ENCODE peak calls at places on chromosomes 6 and 20, in six cellular contexts. One of them, this sample, is unnamed.

GRCh38 chr20:11982958-11983470 is 65.3 kb downstream of the BTBD3 start:
- DNase-seq in brain microvascular endothelial cell: no peak
- DNase-seq in body of pancreas: peak; percentile 4
- DNase-seq in IMR-90: no peak
- DNase-seq in RWPE2: no peak
- DNase-seq in foreskin fibroblast: no peak
- DNase-seq in this sample: no peak

GRCh38 chr20:49750611-49751396 is 37.1 kb upstream of the B4GALT5 start:
- DNase-seq in brain microvascular endothelial cell: no peak
- DNase-seq in body of pancreas: peak; percentile 21
- DNase-seq in IMR-90: no peak
- DNase-seq in RWPE2: no peak
- DNase-seq in foreskin fibroblast: no peak
- DNase-seq in this sample: no peak

GRCh38 chr6:31826793-31827285 is 699 bp upstream of the HSPA1B start:
- DNase-seq in brain microvascular endothelial cell: no peak
- DNase-seq in body of pancreas: peak; percentile 92
- DNase-seq in IMR-90: no peak
- DNase-seq in RWPE2: peak; percentile 89
- DNase-seq in foreskin fibroblast: peak; percentile 80
- DNase-seq in this sample: no peak

GRCh38 chr20:10185741-10186558 is 32.7 kb upstream of the SNAP25 start:
- DNase-seq in brain microvascular endothelial cell: no peak
- DNase-seq in body of pancreas: peak; percentile 67
- DNase-seq in IMR-90: no peak
- DNase-seq in RWPE2: no peak
- DNase-seq in foreskin fibroblast: no peak
- DNase-seq in this sample: no peak

GRCh38 chr6:4210619-4211419 is 75.4 kb upstream of the ECI2 start:
- DNase-seq in brain microvascular endothelial cell: peak; percentile 73
- DNase-seq in body of pancreas: peak; percentile 63
- DNase-seq in IMR-90: peak; percentile 68
- DNase-seq in RWPE2: no peak
- DNase-seq in foreskin fibroblast: peak; percentile 41
- DNase-seq in this sample: no peak

GRCh38 chr6:80641591-80641990 is 535.1 kb downstream of the BCKDHB start:
- DNase-seq in brain microvascular endothelial cell: peak; percentile 66
- DNase-seq in body of pancreas: no peak
- DNase-seq in IMR-90: peak; percentile 81
- DNase-seq in RWPE2: no peak
- DNase-seq in foreskin fibroblast: no peak
- DNase-seq in this sample: no peak

GRCh38 chr6:47426524-47427302 is 50.9 kb upstream of the CD2AP start:
- DNase-seq in brain microvascular endothelial cell: peak; percentile 20
- DNase-seq in body of pancreas: no peak
- DNase-seq in IMR-90: no peak
- DNase-seq in RWPE2: no peak
- DNase-seq in foreskin fibroblast: no peak
- DNase-seq in this sample: no peak

GRCh38 chr6:44044154-44044539 is 83.1 kb downstream of the MRPL14 start:
- DNase-seq in brain microvascular endothelial cell: peak; percentile 73
- DNase-seq in body of pancreas: no peak
- DNase-seq in IMR-90: peak; percentile 71
- DNase-seq in RWPE2: no peak
- DNase-seq in foreskin fibroblast: no peak
- DNase-seq in this sample: no peak

GRCh38 chr6:90219168-90219985 is 77.3 kb downstream of the BACH2 start:
- DNase-seq in brain microvascular endothelial cell: peak; percentile 50
- DNase-seq in body of pancreas: peak; percentile 75
- DNase-seq in IMR-90: peak; percentile 90
- DNase-seq in RWPE2: no peak
- DNase-seq in foreskin fibroblast: peak; percentile 73
- DNase-seq in this sample: peak; percentile 63

GRCh38 chr6:165181951-165182414 is 127.4 kb downstream of the C6orf118 start:
- DNase-seq in brain microvascular endothelial cell: peak; percentile 5
- DNase-seq in body of pancreas: no peak
- DNase-seq in IMR-90: no peak
- DNase-seq in RWPE2: peak; percentile 92
- DNase-seq in foreskin fibroblast: peak; percentile 10
- DNase-seq in this sample: peak; percentile 9

GRCh38 chr20:43938932-43939761 is 24.5 kb downstream of the TOX2 start:
- DNase-seq in brain microvascular endothelial cell: peak; percentile 99
- DNase-seq in body of pancreas: peak; percentile 77
- DNase-seq in IMR-90: peak; percentile 100
- DNase-seq in RWPE2: peak; percentile 100
- DNase-seq in foreskin fibroblast: peak; percentile 100
- DNase-seq in this sample: peak; percentile 98

GRCh38 chr20:5674176-5674660 is 76.0 kb upstream of the SHLD1 start:
- DNase-seq in brain microvascular endothelial cell: no peak
- DNase-seq in body of pancreas: peak; percentile 14
- DNase-seq in IMR-90: peak; percentile 47
- DNase-seq in RWPE2: no peak
- DNase-seq in foreskin fibroblast: no peak
- DNase-seq in this sample: no peak

GRCh38 chr20:4813076-4813838 is 91.5 kb downstream of the PRND start:
- DNase-seq in brain microvascular endothelial cell: no peak
- DNase-seq in body of pancreas: peak; percentile 48
- DNase-seq in IMR-90: no peak
- DNase-seq in RWPE2: no peak
- DNase-seq in foreskin fibroblast: no peak
- DNase-seq in this sample: no peak

GRCh38 chr6:28789553-28790083 is 134.2 kb downstream of the TRIM27 start:
- DNase-seq in brain microvascular endothelial cell: peak; percentile 62
- DNase-seq in body of pancreas: no peak
- DNase-seq in IMR-90: peak; percentile 68
- DNase-seq in RWPE2: no peak
- DNase-seq in foreskin fibroblast: peak; percentile 40
- DNase-seq in this sample: no peak

GRCh38 chr6:152089992-152090391 is 282.5 kb downstream of the ESR1 start:
- DNase-seq in brain microvascular endothelial cell: peak; percentile 63
- DNase-seq in body of pancreas: no peak
- DNase-seq in IMR-90: peak; percentile 55
- DNase-seq in RWPE2: no peak
- DNase-seq in foreskin fibroblast: peak; percentile 79
- DNase-seq in this sample: no peak

GRCh38 chr6:116714296-116714695 is 33.3 kb downstream of the KPNA5 start:
- DNase-seq in brain microvascular endothelial cell: no peak
- DNase-seq in body of pancreas: no peak
- DNase-seq in IMR-90: no peak
- DNase-seq in RWPE2: no peak
- DNase-seq in foreskin fibroblast: no peak
- DNase-seq in this sample: no peak

GRCh38 chr20:38156888-38157634 is 8.0 kb downstream of the TGM2 start:
- DNase-seq in brain microvascular endothelial cell: no peak
- DNase-seq in body of pancreas: no peak
- DNase-seq in IMR-90: peak; percentile 34
- DNase-seq in RWPE2: no peak
- DNase-seq in foreskin fibroblast: no peak
- DNase-seq in this sample: no peak

GRCh38 chr20:56601166-56601565 is 27.9 kb upstream of the TFAP2C start:
- DNase-seq in brain microvascular endothelial cell: no peak
- DNase-seq in body of pancreas: no peak
- DNase-seq in IMR-90: no peak
- DNase-seq in RWPE2: no peak
- DNase-seq in foreskin fibroblast: no peak
- DNase-seq in this sample: no peak

GRCh38 chr6:143348531-143348930 is 102.0 kb downstream of the ADAT2 start:
- DNase-seq in brain microvascular endothelial cell: no peak
- DNase-seq in body of pancreas: no peak
- DNase-seq in IMR-90: peak; percentile 28
- DNase-seq in RWPE2: no peak
- DNase-seq in foreskin fibroblast: no peak
- DNase-seq in this sample: no peak

GRCh38 chr6:44524491-44525227 is 137.2 kb downstream of the CDC5L start:
- DNase-seq in brain microvascular endothelial cell: no peak
- DNase-seq in body of pancreas: no peak
- DNase-seq in IMR-90: no peak
- DNase-seq in RWPE2: no peak
- DNase-seq in foreskin fibroblast: no peak
- DNase-seq in this sample: no peak

GRCh38 chr20:10670521-10671220 is 3.1 kb downstream of the JAG1 start:
- DNase-seq in brain microvascular endothelial cell: no peak
- DNase-seq in body of pancreas: no peak
- DNase-seq in IMR-90: peak; percentile 30
- DNase-seq in RWPE2: no peak
- DNase-seq in foreskin fibroblast: no peak
- DNase-seq in this sample: no peak

GRCh38 chr6:132513821-132514545 is 1.1 kb upstream of the STX7 start:
- DNase-seq in brain microvascular endothelial cell: no peak
- DNase-seq in body of pancreas: no peak
- DNase-seq in IMR-90: no peak
- DNase-seq in RWPE2: no peak
- DNase-seq in foreskin fibroblast: no peak
- DNase-seq in this sample: no peak
- H3K4me3 ChIP-seq in brain microvascular endothelial cell: no peak overlapping the region
- H3K4me3 ChIP-seq in body of pancreas: no peak overlapping the region
- H3K4me3 ChIP-seq in IMR-90: no peak overlapping the region
- H3K4me3 ChIP-seq in RWPE2: no peak overlapping the region
- H3K4me3 ChIP-seq in foreskin fibroblast: peak overlapping the region; percentile 72
- H3K4me3 ChIP-seq in this sample: no peak overlapping the region

DNA sequence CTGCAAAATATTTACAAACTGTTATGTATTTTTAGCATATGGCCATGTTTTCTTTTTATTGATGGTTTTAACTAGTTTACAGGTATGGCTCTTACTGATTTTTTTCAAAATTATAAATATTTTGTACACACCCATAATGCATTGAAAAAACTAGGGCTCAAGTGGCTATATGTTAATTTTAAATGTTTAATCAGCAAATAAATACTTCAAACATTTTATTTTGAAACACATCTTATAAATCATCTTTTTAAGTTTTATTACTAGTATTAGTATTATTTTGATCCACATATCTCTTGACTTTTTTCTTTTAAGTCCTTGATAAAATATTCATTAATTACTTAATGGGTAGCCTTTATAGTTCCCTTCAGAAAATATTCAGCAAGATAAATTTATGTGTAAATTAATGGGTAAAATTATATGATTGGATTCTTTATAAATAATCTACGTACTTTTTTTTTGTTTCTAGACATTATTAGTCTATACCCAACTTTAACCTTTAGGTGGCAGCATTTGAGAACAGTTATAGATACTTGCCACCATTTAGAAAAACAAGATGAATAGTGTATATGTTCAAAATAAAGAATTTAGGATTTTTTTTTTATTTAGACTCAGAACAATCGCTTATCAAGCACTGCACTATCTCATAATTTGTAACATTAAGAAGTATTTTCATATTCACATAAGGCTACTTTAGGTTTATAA is 241.9 kb downstream of the ADGRB3 start:
- DNase-seq in brain microvascular endothelial cell: no peak
- DNase-seq in body of pancreas: no peak
- DNase-seq in IMR-90: peak; percentile 4
- DNase-seq in RWPE2: no peak
- DNase-seq in foreskin fibroblast: peak; percentile 2
- DNase-seq in this sample: no peak
- TF ChIP-seq CTCF in brain microvascular endothelial cell: no peak
- TF ChIP-seq CTCF in body of pancreas: peak; percentile 27
- TF ChIP-seq CTCF in IMR-90: peak; percentile 47
- TF ChIP-seq CTCF in RWPE2: peak; percentile 68
- TF ChIP-seq CTCF in foreskin fibroblast: no peak
- TF ChIP-seq CTCF in this sample: no peak

GRCh38 chr6:160523223-160523622 is 140.9 kb downstream of the LPA start:
- DNase-seq in brain microvascular endothelial cell: no peak
- DNase-seq in body of pancreas: no peak
- DNase-seq in IMR-90: no peak
- DNase-seq in RWPE2: no peak
- DNase-seq in foreskin fibroblast: no peak
- DNase-seq in this sample: no peak

GRCh38 chr6:160519133-160519532 is 144.9 kb downstream of the LPA start:
- DNase-seq in brain microvascular endothelial cell: no peak
- DNase-seq in body of pancreas: no peak
- DNase-seq in IMR-90: no peak
- DNase-seq in RWPE2: no peak
- DNase-seq in foreskin fibroblast: no peak
- DNase-seq in this sample: no peak

GRCh38 chr6:160520043-160520904 is 143.8 kb downstream of the LPA start:
- DNase-seq in brain microvascular endothelial cell: peak; percentile 55
- DNase-seq in body of pancreas: peak; percentile 80
- DNase-seq in IMR-90: peak; percentile 34
- DNase-seq in RWPE2: peak; percentile 58
- DNase-seq in foreskin fibroblast: peak; percentile 52
- DNase-seq in this sample: no peak

GRCh38 chr6:160513836-160514235 is 150.2 kb downstream of the LPA start:
- DNase-seq in brain microvascular endothelial cell: peak; percentile 22
- DNase-seq in body of pancreas: no peak
- DNase-seq in IMR-90: no peak
- DNase-seq in RWPE2: no peak
- DNase-seq in foreskin fibroblast: peak; percentile 14
- DNase-seq in this sample: no peak

DNA sequence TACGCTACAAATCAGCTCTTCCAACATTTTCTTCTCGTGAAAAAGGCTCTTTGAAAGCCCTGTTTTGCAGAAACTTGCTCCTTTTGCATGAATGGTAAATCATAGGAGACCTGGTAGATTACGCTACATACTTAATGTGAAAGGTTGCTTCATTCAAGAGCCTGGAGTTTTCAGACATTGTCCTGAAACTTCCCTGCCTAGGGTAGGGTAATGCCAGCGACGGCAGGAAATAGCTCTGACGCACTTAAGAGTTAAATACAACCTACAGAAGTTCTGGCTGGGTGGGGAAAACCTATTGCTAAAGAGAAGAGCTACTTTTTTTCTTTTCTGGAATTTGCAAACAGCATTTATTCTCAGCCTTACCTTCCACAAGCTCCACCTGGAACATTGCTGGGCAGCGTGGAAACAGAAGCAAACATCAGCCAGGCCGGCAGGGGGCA is 144.5 kb downstream of the LPA start:
- DNase-seq in brain microvascular endothelial cell: no peak
- DNase-seq in body of pancreas: no peak
- DNase-seq in IMR-90: no peak
- DNase-seq in RWPE2: no peak
- DNase-seq in foreskin fibroblast: peak; percentile 2
- DNase-seq in this sample: no peak
- H3K4me3 ChIP-seq in brain microvascular endothelial cell: peak overlapping the region; percentile 68
- H3K4me3 ChIP-seq in body of pancreas: peak overlapping the region; percentile 59
- H3K4me3 ChIP-seq in IMR-90: peak overlapping the region; percentile 60
- H3K4me3 ChIP-seq in RWPE2: peak overlapping the region; percentile 51
- H3K4me3 ChIP-seq in foreskin fibroblast: peak overlapping the region; percentile 52
- H3K4me3 ChIP-seq in this sample: peak overlapping the region; percentile 65

DNA sequence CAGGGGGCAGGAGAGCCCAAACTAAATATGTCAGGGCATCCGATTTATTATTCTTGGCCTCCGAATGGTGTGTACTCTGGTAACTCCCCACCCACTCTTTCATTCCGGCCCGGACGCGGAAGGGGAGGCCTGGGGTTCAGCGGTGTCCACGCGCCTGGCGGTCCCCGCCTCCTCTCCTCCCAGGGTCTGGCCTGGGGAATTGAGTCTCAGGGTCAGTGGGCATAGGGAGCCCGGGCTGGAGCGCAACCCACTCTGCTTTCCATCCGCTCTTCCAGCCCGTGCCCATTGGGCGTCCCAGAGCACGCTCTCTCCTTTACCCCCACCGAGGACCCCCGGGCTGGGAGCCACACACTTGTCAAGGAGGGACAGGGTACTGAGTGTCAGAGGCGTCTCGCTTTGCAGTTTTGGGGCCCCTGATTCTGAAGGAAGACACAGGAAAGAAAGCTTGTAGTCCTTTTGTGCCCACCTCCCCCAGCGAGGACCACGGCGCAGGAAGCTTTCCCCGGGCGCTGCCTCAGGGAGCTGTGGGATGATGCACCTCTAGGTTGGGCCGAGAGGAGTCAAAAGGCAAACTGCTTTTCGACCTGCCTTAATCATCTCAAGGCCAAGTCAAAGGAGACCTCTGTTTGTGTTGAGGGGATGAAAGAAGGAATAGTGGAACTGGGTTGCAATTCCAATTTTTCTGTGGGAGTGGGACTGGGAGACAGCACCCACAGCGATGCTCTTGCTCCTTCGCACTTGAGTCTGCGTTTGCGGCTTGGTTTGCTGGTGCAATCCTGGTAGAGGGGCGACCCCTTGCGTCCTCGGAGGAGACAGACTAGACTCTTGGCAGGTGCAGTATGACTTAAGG is 2.5 kb downstream of the RSPO3 start:
- DNase-seq in brain microvascular endothelial cell: peak; percentile 75
- DNase-seq in body of pancreas: peak; percentile 61
- DNase-seq in IMR-90: peak; percentile 79
- DNase-seq in RWPE2: peak; percentile 61
- DNase-seq in foreskin fibroblast: peak; percentile 66
- DNase-seq in this sample: peak; percentile 9
- TF ChIP-seq CTCF in brain microvascular endothelial cell: peak; percentile 94
- TF ChIP-seq CTCF in body of pancreas: peak; percentile 61
- TF ChIP-seq CTCF in IMR-90: peak; percentile 88
- TF ChIP-seq CTCF in RWPE2: peak; percentile 86
- TF ChIP-seq CTCF in foreskin fibroblast: peak; percentile 73
- TF ChIP-seq CTCF in this sample: peak; percentile 94